ENCODE peak calls at places on chromosome 21, in four cellular contexts. G is GM12878, Z is K562, T is HepG2. K is an unnamed sample.
A peak's percentile ranks its signal among the peaks of the same experiment; 100 is the strongest.

GRCh38 chr21:44510109-44510507 is 29.9 kb downstream of the KRTAP10-1 start:
- DNase-seq in T (no peak), G (no peak), Z (no peak), K (no peak)

GRCh38 chr21:25298512-25299491 is 308.5 kb downstream of the MRPL39 start:
- DNase-seq in T (no peak), G (peak; percentile 93), Z (no peak), K (no peak)

GRCh38 chr21:42865361-42866160 is 13.8 kb downstream of the WDR4 start:
- DNase-seq in Z (no peak), T (no peak), G (no peak), K (no peak)

GRCh38 chr21:44286086-44286715 is 525 bp downstream of the AIRE start:
- DNase-seq in G (no peak), Z (no peak), T (no peak), K (no peak)

GRCh38 chr21:44572959-44573583 is 458 bp upstream of the KRTAP10-4 start:
- DNase-seq in T (peak; percentile 43), Z (no peak), G (no peak), K (no peak)

GRCh38 chr21:42524341-42525227 is 10.9 kb downstream of the SLC37A1 start:
- DNase-seq in T (peak; percentile 9), Z (no peak), G (peak; percentile 86), K (no peak)

GRCh38 chr21:17467829-17468228 is 45.0 kb upstream of the CXADR start:
- DNase-seq in Z (no peak), G (no peak), T (peak; percentile 66), K (no peak)

GRCh38 chr21:44734026-44734745 is 22.8 kb upstream of the TSPEAR start:
- DNase-seq in G (no peak), T (no peak), Z (no peak), K (peak; percentile 33)

GRCh38 chr21:45323487-45324380 is 36.0 kb upstream of the POFUT2 start:
- DNase-seq in T (no peak), G (no peak), Z (no peak), K (no peak)

GRCh38 chr21:42651515-42652401 is 1.7 kb upstream of the PDE9A start:
- DNase-seq in G (no peak), Z (no peak), T (no peak), K (no peak)

GRCh38 chr21:42120056-42120903 is 49.2 kb downstream of the UMODL1 start:
- DNase-seq in T (peak; percentile 83), Z (no peak), G (no peak), K (no peak)

GRCh38 chr21:26055010-26055409 is 115.6 kb downstream of the APP start:
- DNase-seq in Z (no peak), T (no peak), G (no peak), K (no peak)

GRCh38 chr21:21147374-21147745 is 149.2 kb downstream of the NCAM2 start:
- DNase-seq in G (no peak), T (no peak), Z (no peak), K (no peak)

GRCh38 chr21:29423051-29423450 is 124.3 kb downstream of the BACH1 start:
- DNase-seq in T (no peak), Z (no peak), G (no peak), K (no peak)

GRCh38 chr21:42427809-42428419 is 24.2 kb downstream of the UBASH3A start:
- DNase-seq in G (no peak), T (no peak), Z (no peak), K (no peak)

GRCh38 chr21:42237161-42237560 is 18.2 kb downstream of the ABCG1 start:
- DNase-seq in G (no peak), T (no peak), Z (no peak), K (no peak)

GRCh38 chr21:18899261-18899660 is 495.7 kb upstream of the TMPRSS15 start:
- DNase-seq in T (no peak), G (no peak), Z (no peak), K (no peak)

GRCh38 chr21:44681152-44681551 is 811 bp downstream of the KRTAP12-1 start:
- DNase-seq in T (no peak), G (no peak), Z (no peak), K (no peak)

GRCh38 chr21:27406297-27407009 is 439.6 kb upstream of the ADAMTS5 start:
- DNase-seq in Z (no peak), T (no peak), G (no peak), K (no peak)

GRCh38 chr21:17501107-17502006 is 11.5 kb upstream of the CXADR start:
- DNase-seq in G (no peak), T (peak; percentile 98), Z (no peak), K (no peak)

GRCh38 chr21:43372663-43373386 is 54.1 kb downstream of the SIK1 start:
- DNase-seq in G (no peak), Z (no peak), T (no peak), K (no peak)

GRCh38 chr21:30634906-30635305 is at the start of gene KRTAP20-2:
- DNase-seq in Z (no peak), T (no peak), G (no peak), K (no peak)

GRCh38 chr21:26389971-26390641 is 183.0 kb downstream of the CYYR1 start:
- DNase-seq in Z (no peak), T (no peak), G (no peak), K (no peak)

GRCh38 chr21:45280969-45281368 is 6.7 kb downstream of the POFUT2 start:
- DNase-seq in T (no peak), G (no peak), Z (no peak), K (no peak)

GRCh38 chr21:46117586-46118304 is 19.8 kb downstream of the COL6A2 start:
- DNase-seq in T (no peak), G (no peak), Z (no peak), K (no peak)

GRCh38 chr21:45767071-45768006 is 123.8 kb downstream of the PCBP3 start:
- DNase-seq in G (no peak), Z (no peak), T (no peak), K (no peak)

GRCh38 chr21:28632718-28633408 is 359.8 kb downstream of the LTN1 start:
- DNase-seq in Z (no peak), T (no peak), G (no peak), K (no peak)

GRCh38 chr21:31924548-31924947 is 51.7 kb downstream of the HUNK start:
- DNase-seq in T (no peak), Z (no peak), G (no peak), K (no peak)

GRCh38 chr21:26070822-26071425 is 99.6 kb downstream of the APP start:
- DNase-seq in Z (no peak), G (no peak), T (no peak), K (no peak)

DNA sequence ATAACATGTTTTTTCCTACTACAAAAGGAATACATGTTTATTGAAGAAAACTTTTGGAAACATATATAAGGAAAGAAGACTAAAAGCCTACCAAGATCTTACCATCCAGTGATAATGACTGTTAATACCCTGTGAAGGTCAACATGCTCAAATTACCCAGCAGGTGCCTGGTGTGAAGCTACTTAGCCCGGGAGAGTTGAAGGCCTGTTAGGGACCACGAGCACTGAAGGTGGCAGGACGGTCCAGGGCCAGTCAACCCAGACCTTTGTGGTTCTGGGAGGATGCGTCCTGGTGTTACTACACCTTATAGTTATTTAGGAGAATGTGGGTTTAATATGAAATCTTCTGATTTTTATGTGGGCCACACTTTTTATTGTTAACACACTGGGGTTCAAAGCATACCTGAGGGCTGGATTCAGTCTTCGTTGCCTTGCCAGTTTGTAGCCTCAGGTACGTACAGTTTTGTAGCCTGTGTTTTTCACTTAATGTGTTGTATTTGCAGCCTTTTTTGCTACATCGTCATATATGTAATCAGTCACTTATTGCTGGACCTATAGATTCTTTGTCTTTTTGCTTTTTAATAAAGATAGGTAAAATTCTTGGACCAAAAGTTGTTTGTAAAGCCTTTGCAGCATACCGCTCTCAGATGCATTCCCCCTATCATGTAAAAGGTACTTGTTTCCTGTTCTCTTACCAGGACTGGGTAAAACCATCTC is 9.8 kb downstream of the ITSN1 start:
- DNase-seq in T (no peak), Z (no peak), G (no peak), K (no peak)
- TF ChIP-seq BRCA1 in T (no peak), Z (no peak), G (no peak), K (no peak)

GRCh38 chr21:35825954-35826353 is 234.4 kb downstream of the SETD4 start:
- DNase-seq in T (no peak), Z (no peak), G (no peak), K (no peak)
- TF ChIP-seq BRCA1 in T (no peak), Z (no peak), G (no peak), K (no peak)

DNA sequence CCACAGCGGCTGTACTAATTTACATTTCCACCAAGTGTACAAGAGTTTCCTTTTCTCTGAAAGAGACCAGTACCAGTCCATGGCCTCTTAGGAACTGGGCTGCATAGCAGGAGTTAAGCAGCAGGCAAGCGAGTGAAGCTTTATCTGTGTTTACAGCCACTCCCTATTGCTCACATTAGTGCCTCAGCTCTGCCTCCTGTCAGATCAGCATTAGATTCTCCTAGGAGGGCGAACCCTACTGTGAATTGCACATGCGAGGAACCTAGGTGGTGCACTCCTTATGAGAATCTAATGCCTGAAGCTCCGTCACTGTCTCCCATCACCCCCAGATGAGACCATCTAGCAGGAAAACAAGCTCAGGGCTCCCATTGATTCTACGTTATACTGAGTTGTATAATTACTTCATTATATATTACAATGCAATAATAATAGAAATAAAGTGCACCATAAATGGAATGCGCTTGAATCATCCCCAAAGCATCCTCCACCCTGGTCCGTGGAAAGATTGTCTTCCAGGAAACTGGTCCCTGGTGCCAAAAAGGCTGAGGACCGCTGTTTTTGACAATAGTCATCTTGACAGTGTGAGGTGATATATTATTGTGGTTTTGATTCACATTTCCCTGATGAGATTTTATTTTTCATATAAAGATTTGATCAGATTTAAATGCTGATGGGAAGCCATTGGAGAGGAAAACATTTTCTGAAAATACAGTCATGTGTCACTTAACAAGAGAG is 45.5 kb upstream of the MRPS6 start:
- DNase-seq in G (no peak), T (no peak), Z (no peak), K (no peak)
- TF ChIP-seq BRCA1 in G (no peak), T (no peak), Z (no peak), K (no peak)

GRCh38 chr21:38995071-38995669 is 188.1 kb downstream of the PSMG1 start:
- DNase-seq in T (no peak), Z (no peak), G (no peak), K (no peak)

GRCh38 chr21:38993561-38993960 is 187.8 kb downstream of the ETS2 start:
- DNase-seq in Z (no peak), G (no peak), T (peak; percentile 41), K (no peak)

GRCh38 chr21:38994014-38994413 is 188.3 kb downstream of the ETS2 start:
- DNase-seq in G (no peak), T (no peak), Z (no peak), K (no peak)

GRCh38 chr21:38990424-38990794 is 184.7 kb downstream of the ETS2 start:
- DNase-seq in G (no peak), T (peak; percentile 61), Z (no peak), K (no peak)

DNA sequence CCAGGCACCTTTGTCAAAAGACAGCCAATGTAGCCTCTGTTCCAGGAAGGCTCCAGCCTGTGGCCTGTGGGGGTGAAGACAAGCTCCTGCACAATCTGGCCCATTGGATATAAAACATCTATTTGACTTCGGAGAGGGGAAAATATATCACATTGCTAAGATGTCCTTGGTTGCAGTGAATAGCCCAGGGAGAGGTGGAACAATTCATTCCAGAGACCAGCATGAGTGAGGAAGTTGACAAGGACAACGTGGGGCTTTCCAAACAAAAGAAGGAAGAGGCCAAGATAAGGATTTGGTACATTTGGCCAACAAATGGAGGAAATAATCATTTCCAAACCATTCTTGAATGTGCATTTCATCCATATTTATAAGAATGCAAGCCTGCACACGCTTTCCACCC is 187.0 kb downstream of the ETS2 start:
- DNase-seq in T (no peak), Z (no peak), G (no peak), K (no peak)
- TF ChIP-seq BRCA1 in T (no peak), Z (no peak), G (no peak), K (no peak)

GRCh38 chr21:15732290-15732995 is 2.7 kb downstream of the USP25 start:
- DNase-seq in Z (no peak), T (peak; percentile 55), G (peak; percentile 57), K (no peak)
- TF ChIP-seq BRCA1 in Z (no peak), T (no peak), G (no peak), K (no peak)

GRCh38 chr21:37561506-37561905 is 194.9 kb downstream of the DYRK1A start:
- DNase-seq in G (no peak), Z (no peak), T (no peak), K (no peak)
- TF ChIP-seq BRCA1 in G (no peak), Z (no peak), T (no peak), K (no peak)